ENCODE peak calls at places on chromosomes 11 and 22, in five cellular contexts. X is fibroblast of pulmonary artery, G is sigmoid colon, U is IMR-90, I is left ventricle myocardium inferior. Z is an unnamed sample.

GRCh38 chr22:20191000-20191515 is 40.2 kb upstream of the CCDC188 start:
- DNase-seq in X (no peak), I (no peak), G (no peak), U (no peak), Z (no peak)

GRCh38 chr11:11065396-11065795 is 207.5 kb upstream of the ZBED5 start:
- DNase-seq in X (no peak), U (no peak), I (no peak), G (no peak), Z (no peak)

GRCh38 chr11:91981995-91982394 is 242.6 kb upstream of the FAT3 start:
- DNase-seq in I (no peak), X (peak; percentile 97), U (peak; percentile 88), G (peak; percentile 89), Z (peak; percentile 95)

GRCh38 chr11:30583505-30584280 is 2.5 kb downstream of the MPPED2 start:
- DNase-seq in G (peak; percentile 70), X (no peak), I (peak; percentile 20), U (no peak), Z (no peak)

GRCh38 chr11:35246725-35247124 is 107.8 kb downstream of the CD44 start:
- DNase-seq in U (peak; percentile 62), G (peak; percentile 77), X (peak; percentile 64), I (no peak), Z (no peak)

GRCh38 chr11:116446048-116446399 is 326.8 kb downstream of the BUD13 start:
- DNase-seq in U (no peak), G (no peak), X (no peak), I (no peak), Z (no peak)

GRCh38 chr11:119172513-119172912 is 4.0 kb downstream of the NLRX1 start:
- DNase-seq in X (no peak), G (no peak), I (no peak), U (no peak), Z (no peak)

GRCh38 chr11:106399075-106399500 is 321.6 kb downstream of the AASDHPPT start:
- DNase-seq in U (peak; percentile 100), I (no peak), G (no peak), X (peak; percentile 99), Z (peak; percentile 92)

GRCh38 chr22:26781591-26781990 is 124.2 kb downstream of the MIAT start:
- DNase-seq in G (no peak), I (no peak), X (no peak), U (no peak), Z (no peak)

GRCh38 chr11:14422052-14422813 is 63.2 kb upstream of the RRAS2 start:
- DNase-seq in X (peak; percentile 99), G (peak; percentile 94), U (peak; percentile 100), I (peak; percentile 88), Z (peak; percentile 91)

GRCh38 chr22:42315392-42315756 is 44.9 kb upstream of the TCF20 start:
- DNase-seq in X (no peak), I (no peak), G (no peak), U (no peak), Z (no peak)

GRCh38 chr11:119832536-119832935 is 103.5 kb upstream of the NECTIN1 start:
- DNase-seq in X (no peak), I (no peak), G (no peak), U (peak; percentile 5), Z (no peak)

GRCh38 chr11:96162816-96163499 is 180.0 kb downstream of the MAML2 start:
- DNase-seq in U (peak; percentile 95), G (peak; percentile 76), X (peak; percentile 98), I (no peak), Z (peak; percentile 86)

GRCh38 chr11:17414317-17414737 is 25.9 kb upstream of the KCNJ11 start:
- DNase-seq in X (no peak), G (no peak), U (no peak), I (no peak), Z (no peak)

GRCh38 chr11:67592880-67593624 is 9.4 kb downstream of the GSTP1 start:
- DNase-seq in X (no peak), G (peak; percentile 28), I (no peak), U (no peak), Z (no peak)

GRCh38 chr11:71198141-71198822 is 54.1 kb downstream of the SHANK2 start:
- DNase-seq in I (no peak), U (no peak), G (no peak), X (no peak), Z (no peak)

GRCh38 chr11:19739872-19740271 is 27.2 kb downstream of the NAV2 start:
- DNase-seq in I (no peak), G (peak; percentile 83), X (peak; percentile 24), U (peak; percentile 13), Z (no peak)
- TF ChIP-seq CTCF in I (peak; percentile 54), G (peak; percentile 43), X (peak; percentile 39), U (peak; percentile 40), Z (no peak)

DNA sequence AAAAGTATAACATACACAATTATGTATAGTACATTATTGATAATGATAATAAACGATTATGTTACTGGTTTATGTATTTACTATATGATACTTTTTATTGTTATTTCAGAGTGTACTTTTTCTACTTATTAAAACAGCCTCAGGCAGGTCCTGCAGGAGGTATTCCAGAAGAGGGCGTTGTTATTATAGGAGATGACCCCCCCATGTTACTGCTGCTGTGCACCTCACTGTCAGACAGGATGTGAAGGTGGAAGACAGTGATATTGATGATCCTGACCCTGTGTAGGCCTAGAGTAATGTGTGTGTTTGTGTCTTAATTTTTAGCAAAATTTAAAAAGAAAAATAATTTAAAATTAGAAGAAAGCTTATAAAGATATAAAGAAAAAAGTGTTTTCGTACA is 57.6 kb downstream of the REXO2 start:
- DNase-seq in X (no peak), G (no peak), U (no peak), I (no peak), Z (no peak)
- TF ChIP-seq CTCF in X (no peak), G (no peak), U (no peak), I (no peak), Z (no peak)

DNA sequence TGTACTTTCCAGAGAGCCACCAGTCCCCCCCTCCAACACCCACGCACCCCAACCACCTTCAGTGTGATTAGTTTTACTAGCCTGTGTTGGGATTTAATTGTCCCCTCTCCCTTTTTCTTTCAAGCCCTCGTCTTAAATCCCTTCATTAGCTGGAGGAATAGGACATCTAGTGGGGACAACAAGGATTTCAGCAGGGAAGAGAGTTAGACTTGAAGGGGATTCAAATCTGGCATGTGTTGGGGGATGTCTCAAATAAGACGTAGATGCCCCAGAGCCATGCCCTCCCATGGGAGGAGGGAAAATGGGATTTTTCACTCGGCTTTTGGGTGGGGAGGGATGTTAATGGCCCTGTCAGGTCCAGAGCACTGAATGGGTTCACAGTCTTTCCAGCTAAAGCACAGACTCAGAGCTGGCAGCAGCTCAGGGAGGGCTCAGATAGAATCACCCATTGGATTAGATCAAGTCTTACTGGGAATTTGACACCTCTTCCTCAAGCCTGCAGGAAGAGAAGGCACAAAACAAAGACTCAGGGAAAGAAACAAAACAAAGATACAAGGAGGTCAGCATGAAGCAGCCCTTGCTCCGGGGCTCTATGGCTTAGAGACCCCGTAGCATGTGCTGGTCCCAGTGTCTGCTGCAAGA is 10.7 kb downstream of the INS start:
- DNase-seq in X (peak; percentile 74), G (no peak), I (no peak), U (peak; percentile 59), Z (peak; percentile 52)
- TF ChIP-seq CTCF in X (peak; percentile 61), G (no peak), I (peak; percentile 60), U (peak; percentile 69), Z (peak; percentile 53)

GRCh38 chr22:38569972-38570840 is at the start of gene DMC1:
- DNase-seq in U (peak; percentile 69), X (peak; percentile 82), I (peak; percentile 95), G (peak; percentile 98), Z (peak; percentile 88)

GRCh38 chr22:38567531-38568245 is 2.3 kb downstream of the DMC1 start:
- DNase-seq in U (no peak), G (no peak), I (no peak), X (no peak), Z (no peak)

GRCh38 chr22:38569181-38569971 is 607 bp downstream of the DMC1 start:
- DNase-seq in I (peak; percentile 16), X (no peak), G (peak; percentile 69), U (no peak), Z (no peak)

GRCh38 chr22:38572065-38572464 is 2.1 kb upstream of the DMC1 start:
- DNase-seq in G (no peak), I (no peak), X (peak; percentile 74), U (peak; percentile 62), Z (peak; percentile 64)

GRCh38 chr22:38570841-38571364 is 920 bp upstream of the DMC1 start:
- DNase-seq in I (peak; percentile 26), U (peak; percentile 17), G (peak; percentile 77), X (peak; percentile 31), Z (peak; percentile 39)
- TF ChIP-seq CTCF in I (no peak), U (no peak), G (no peak), X (peak; percentile 9), Z (no peak)

DNA sequence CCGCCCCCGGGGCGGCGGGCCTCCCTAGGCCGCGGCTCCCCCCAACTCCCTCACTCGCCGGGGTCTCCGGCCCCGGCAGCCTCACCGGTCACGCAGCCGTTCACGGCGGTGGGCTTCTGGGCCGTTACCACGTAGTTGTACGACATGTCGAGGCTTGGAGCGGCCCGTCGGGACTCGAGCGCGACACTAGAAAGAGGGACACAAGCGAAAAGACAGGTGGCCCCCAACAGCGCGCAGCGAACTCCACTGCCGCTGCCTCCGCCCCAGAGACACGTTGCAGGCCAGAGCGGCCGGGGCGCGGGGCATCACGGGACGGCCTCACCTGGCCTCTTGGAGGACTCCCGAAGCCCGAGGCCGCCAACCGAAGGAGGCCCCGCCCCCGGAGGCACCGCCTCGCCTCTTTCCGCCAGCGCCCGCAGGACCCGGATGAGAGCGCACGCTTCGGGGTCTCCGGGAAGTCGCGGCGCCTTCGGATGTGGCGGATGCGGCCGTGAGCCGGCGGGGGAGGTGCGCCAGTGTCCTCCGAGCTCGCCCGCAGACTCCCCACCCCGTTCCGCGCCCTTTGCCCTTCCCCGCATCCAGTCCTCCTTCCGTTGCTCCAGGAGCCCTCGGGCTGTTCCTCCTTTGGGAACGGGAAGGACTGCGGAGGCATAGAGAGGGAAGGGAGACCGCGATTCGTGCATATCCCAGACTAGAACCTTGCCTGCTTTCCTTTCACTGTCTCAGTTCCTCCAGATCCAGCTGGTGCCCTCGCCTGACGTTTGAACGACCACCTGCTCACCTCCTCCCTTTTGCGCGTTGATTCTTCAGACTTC is at the start of the genes DDB1 and TKFC:
- DNase-seq in I (peak; percentile 96), U (peak; percentile 87), G (peak; percentile 97), X (peak; percentile 90), Z (peak; percentile 94)
- TF ChIP-seq CTCF in I (no peak), U (no peak), G (no peak), X (no peak), Z (no peak)

Z was measured in MCF 10A.